ENCODE peak calls at places on chromosomes 4 and X, in seven cellular contexts. W is IMR-90, J is neuronal stem cell, R is H9, Y is mesenchymal stem cell, U is mesendoderm, X is H1. Q is an unnamed sample.

GRCh38 chr4:157421365-157421764 is 200.8 kb downstream of the GRIA2 start:
- DNase-seq in W (no peak), J (no peak), R (no peak), Y (no peak), U (no peak), X (no peak), Q (no peak)

GRCh38 chr4:182604953-182605352 is 312.2 kb downstream of the DCTD start:
- DNase-seq in W (peak; percentile 96), J (no peak), R (no peak), Y (peak; percentile 10), U (no peak), X (no peak), Q (no peak)

GRCh38 chr4:13888112-13888511 is 260.6 kb upstream of the BOD1L1 start:
- DNase-seq in W (peak; percentile 93), J (no peak), R (no peak), Y (peak; percentile 90), U (peak; percentile 64), X (no peak), Q (no peak)

GRCh38 chr4:93688978-93689377 is 139.6 kb upstream of the ATOH1 start:
- DNase-seq in W (no peak), J (no peak), R (no peak), Y (no peak), U (no peak), X (no peak), Q (no peak)

GRCh38 chr4:23811045-23811620 is 78.7 kb downstream of the PPARGC1A start:
- DNase-seq in W (peak; percentile 59), J (no peak), R (no peak), Y (peak; percentile 33), U (no peak), X (no peak), Q (no peak)

GRCh38 chr4:82519776-82520175 is 42.0 kb downstream of the TMEM150C start:
- DNase-seq in W (peak; percentile 11), J (no peak), R (no peak), Y (peak; percentile 6), U (no peak), X (no peak), Q (no peak)

GRCh38 chrX:43064096-43064495 is 286.1 kb upstream of the PPP1R2C start:
- DNase-seq in W (no peak), J (no peak), R (no peak), Y (peak; percentile 18), U (no peak), X (no peak), Q (peak; percentile 48)

GRCh38 chr4:70724463-70724862 is 2.7 kb downstream of the RUFY3 start:
- DNase-seq in W (no peak), J (no peak), R (no peak), Y (no peak), U (no peak), X (no peak), Q (no peak)

GRCh38 chrX:70878925-70879324 is 29.6 kb downstream of the TEX11 start:
- DNase-seq in W (no peak), J (no peak), R (no peak), Y (no peak), U (no peak), X (no peak), Q (no peak)

GRCh38 chr4:36133658-36134057 is 110.7 kb downstream of the ARAP2 start:
- DNase-seq in W (no peak), J (no peak), R (no peak), Y (no peak), U (no peak), X (no peak), Q (no peak)

DNA sequence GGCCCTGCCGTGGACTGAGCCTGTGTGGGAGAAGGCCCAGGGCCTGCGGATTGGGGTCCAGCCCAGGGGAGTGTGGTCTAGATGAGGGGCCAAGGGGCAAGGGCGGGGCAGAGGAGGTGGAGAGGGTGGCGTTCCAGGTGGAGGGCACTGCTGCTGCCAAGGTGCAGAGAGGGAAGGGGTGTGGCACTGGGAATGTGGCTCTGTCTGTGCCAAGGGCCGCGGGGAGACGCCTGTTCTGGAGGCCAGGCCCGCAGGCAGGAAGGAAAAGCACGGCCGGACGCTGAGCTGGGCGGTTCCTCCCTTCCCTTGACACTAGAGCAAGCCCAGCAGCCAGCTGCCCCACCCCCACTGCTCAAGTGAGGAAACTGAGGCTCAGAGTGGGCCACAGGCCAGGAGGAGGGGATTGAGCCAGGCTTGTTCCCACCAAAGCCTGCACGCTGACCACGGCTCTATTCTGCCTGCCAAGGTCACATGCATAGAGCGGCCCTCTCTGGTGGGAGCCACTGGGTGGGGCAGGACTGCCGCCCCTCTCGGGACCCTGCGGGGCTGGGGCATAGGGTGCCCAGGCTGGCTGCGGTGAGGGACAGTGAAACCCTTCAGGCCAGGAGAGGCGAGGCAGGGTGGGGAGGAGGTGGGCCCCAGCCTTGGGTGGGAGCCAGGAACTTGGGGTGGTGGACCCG is 13.0 kb downstream of the SH3BP2 start:
- DNase-seq in W (no peak), J (no peak), R (no peak), Y (no peak), U (no peak), X (no peak), Q (no peak)
- H3K4me2 ChIP-seq in W (no peak overlapping the region), J (no peak overlapping the region), R (no peak overlapping the region), Y (no peak overlapping the region), U (no peak overlapping the region), X (no peak overlapping the region), Q (no peak overlapping the region)

GRCh38 chr4:112523764-112524505 is 8.0 kb upstream of the NEUROG2 start:
- DNase-seq in W (no peak), J (peak; percentile 72), R (peak; percentile 95), Y (peak; percentile 28), U (peak; percentile 92), X (peak; percentile 98), Q (peak; percentile 40)

GRCh38 chr4:112521123-112522116 is 5.4 kb upstream of the NEUROG2 start:
- DNase-seq in W (no peak), J (peak; percentile 61), R (peak; percentile 70), Y (no peak), U (peak; percentile 44), X (peak; percentile 70), Q (no peak)

GRCh38 chr4:112520598-112521122 is 4.7 kb upstream of the NEUROG2 start:
- DNase-seq in W (no peak), J (peak; percentile 38), R (no peak), Y (no peak), U (peak; percentile 23), X (no peak), Q (no peak)

GRCh38 chr4:112522389-112522788 is 6.4 kb upstream of the NEUROG2 start:
- DNase-seq in W (no peak), J (no peak), R (no peak), Y (no peak), U (no peak), X (no peak), Q (no peak)

GRCh38 chr4:112523008-112523440 is 7.0 kb upstream of the NEUROG2 start:
- DNase-seq in W (peak; percentile 66), J (peak; percentile 59), R (peak; percentile 85), Y (peak; percentile 33), U (peak; percentile 82), X (peak; percentile 82), Q (peak; percentile 51)
- H2BK5ac ChIP-seq in W (no peak overlapping the region), J (no peak overlapping the region), R (no peak overlapping the region), Y (no peak overlapping the region), U (no peak overlapping the region), X (no peak overlapping the region), Q (no peak overlapping the region)

DNA sequence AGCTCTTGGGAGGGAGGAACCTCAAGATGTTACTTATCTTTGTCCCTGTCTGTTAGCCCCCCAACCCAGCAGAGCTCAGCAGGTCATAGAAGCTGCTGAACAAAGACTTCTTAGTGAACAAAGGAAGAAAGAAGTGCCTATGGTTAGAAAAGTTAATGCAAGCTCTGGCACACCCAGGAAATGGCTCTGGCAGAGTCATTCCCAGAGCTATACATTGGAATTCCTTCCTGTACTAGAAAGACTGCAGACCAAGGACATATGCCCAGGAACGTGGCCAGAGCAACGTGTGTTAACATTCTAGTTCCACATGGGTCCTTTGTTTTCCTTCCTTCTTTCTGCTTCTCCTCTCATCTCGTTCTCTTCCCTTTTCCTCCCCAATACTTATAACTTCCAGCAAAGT is 73.9 kb downstream of the SEL1L3 start:
- DNase-seq in W (no peak), J (no peak), R (no peak), Y (no peak), U (no peak), X (no peak), Q (no peak)
- H3K4me2 ChIP-seq in W (no peak overlapping the region), J (no peak overlapping the region), R (no peak overlapping the region), Y (no peak overlapping the region), U (no peak overlapping the region), X (no peak overlapping the region), Q (no peak overlapping the region)

DNA sequence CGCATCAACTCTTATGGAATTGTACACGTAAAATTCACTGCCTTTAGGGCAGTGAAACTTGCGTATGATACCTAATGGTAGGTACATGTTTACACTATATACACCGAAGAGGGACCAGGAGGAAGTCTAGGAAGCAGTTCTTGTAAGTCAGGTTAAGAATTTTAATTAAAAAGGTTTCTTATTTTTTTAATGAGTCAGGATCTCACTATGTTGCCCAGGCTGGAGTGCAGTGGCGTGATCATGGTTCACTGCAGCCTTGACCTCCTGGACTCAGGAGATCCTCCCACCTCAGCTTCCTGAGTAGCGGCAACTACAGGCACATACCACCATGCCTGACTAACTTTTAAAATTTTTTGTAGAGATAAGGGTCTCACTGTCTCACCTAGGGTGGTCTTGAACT is 6.6 kb downstream of the NUDT9 start:
- DNase-seq in W (no peak), J (no peak), R (no peak), Y (no peak), U (no peak), X (no peak), Q (no peak)
- H2BK5ac ChIP-seq in W (no peak overlapping the region), J (no peak overlapping the region), R (no peak overlapping the region), Y (no peak overlapping the region), U (no peak overlapping the region), X (no peak overlapping the region), Q (no peak overlapping the region)

GRCh38 chr4:152708806-152709205 is 29.0 kb upstream of the TMEM154 start:
- DNase-seq in W (no peak), J (no peak), R (no peak), Y (no peak), U (peak; percentile 50), X (no peak), Q (no peak)
- H3K4me2 ChIP-seq in W (no peak overlapping the region), J (no peak overlapping the region), R (no peak overlapping the region), Y (no peak overlapping the region), U (no peak overlapping the region), X (no peak overlapping the region), Q (peak overlapping the region; percentile 55)

GRCh38 chrX:39652336-39652735 is 445.4 kb downstream of the BCOR start:
- DNase-seq in W (peak; percentile 14), J (no peak), R (peak; percentile 70), Y (no peak), U (peak; percentile 70), X (no peak), Q (peak; percentile 51)

GRCh38 chrX:39650883-39651282 is 446.9 kb downstream of the BCOR start:
- DNase-seq in W (no peak), J (no peak), R (no peak), Y (no peak), U (no peak), X (no peak), Q (no peak)

GRCh38 chrX:39653656-39654055 is 444.1 kb downstream of the BCOR start:
- DNase-seq in W (no peak), J (no peak), R (peak; percentile 63), Y (no peak), U (peak; percentile 70), X (peak; percentile 45), Q (no peak)

GRCh38 chrX:39654183-39654925 is 443.4 kb downstream of the BCOR start:
- DNase-seq in W (no peak), J (no peak), R (peak; percentile 49), Y (no peak), U (no peak), X (no peak), Q (no peak)

DNA sequence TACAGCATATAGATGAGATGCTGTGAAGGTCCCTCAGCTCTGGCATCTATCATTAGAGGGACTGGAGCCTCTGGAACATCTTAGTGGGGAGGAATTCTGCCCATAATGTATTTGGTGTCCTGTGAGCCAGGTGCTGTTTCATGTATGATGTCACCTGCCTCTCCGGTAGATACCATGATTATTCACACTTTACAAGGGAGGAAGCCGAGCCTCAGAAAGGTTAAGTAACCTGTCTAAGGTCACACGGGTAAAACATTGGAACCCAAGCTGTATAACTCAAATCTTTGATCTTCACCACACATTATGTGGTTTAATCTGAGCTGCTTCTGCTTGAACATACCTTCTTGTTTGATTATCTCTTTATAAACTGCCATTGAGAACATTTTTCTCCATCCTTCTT is 442.8 kb downstream of the BCOR start:
- DNase-seq in W (no peak), J (no peak), R (no peak), Y (no peak), U (no peak), X (no peak), Q (no peak)
- H2BK5ac ChIP-seq in W (no peak overlapping the region), J (no peak overlapping the region), R (no peak overlapping the region), Y (no peak overlapping the region), U (no peak overlapping the region), X (no peak overlapping the region), Q (no peak overlapping the region)